ENCODE peak calls at places on chromosomes 2 and 18, in six cellular contexts. L, B, N, G, C and Z are unnamed samples.

GRCh38 chr2:119943058-119943457 is 69.8 kb upstream of the EPB41L5 start:
- DNase-seq in L (no peak), B (no peak), N (no peak), G (no peak), C (no peak), Z (no peak)

GRCh38 chr2:172965433-172965832 is 110.2 kb upstream of the MAP3K20 start:
- DNase-seq in L (no peak), B (no peak), N (no peak), G (no peak), C (no peak), Z (no peak)

GRCh38 chr2:132420776-132421175 is 4.2 kb downstream of the GPR39 start:
- DNase-seq in L (no peak), B (no peak), N (no peak), G (no peak), C (no peak), Z (no peak)

GRCh38 chr2:7427293-7428060 is 510.3 kb downstream of the RNF144A start:
- DNase-seq in L (peak), B (no peak), N (peak), G (peak), C (no peak), Z (no peak)

GRCh38 chr2:101251844-101252407 is 760 bp upstream of the CNOT11 start:
- DNase-seq in L (peak), B (no peak), N (peak), G (peak), C (no peak), Z (no peak)

GRCh38 chr2:207239754-207240494 is 74.2 kb upstream of the KLF7 start:
- DNase-seq in L (no peak), B (no peak), N (no peak), G (no peak), C (no peak), Z (no peak)

GRCh38 chr18:62379051-62379450 is 53.9 kb downstream of the TNFRSF11A start:
- DNase-seq in L (no peak), B (no peak), N (no peak), G (no peak), C (no peak), Z (no peak)

GRCh38 chr18:6504605-6505510 is 90.1 kb upstream of the L3MBTL4 start:
- DNase-seq in L (no peak), B (no peak), N (no peak), G (no peak), C (no peak), Z (no peak)

GRCh38 chr18:62157843-62158242 is 29.0 kb downstream of the PIGN start:
- DNase-seq in L (no peak), B (no peak), N (no peak), G (no peak), C (no peak), Z (no peak)

GRCh38 chr2:136255648-136256461 is 137.9 kb upstream of the CXCR4 start:
- DNase-seq in L (no peak), B (no peak), N (no peak), G (no peak), C (no peak), Z (no peak)

GRCh38 chr18:56888978-56889377 is 237.8 kb downstream of the WDR7 start:
- DNase-seq in L (no peak), B (no peak), N (no peak), G (no peak), C (no peak), Z (no peak)

GRCh38 chr2:45946023-45946422 is 294.5 kb downstream of the PRKCE start:
- DNase-seq in L (no peak), B (no peak), N (no peak), G (no peak), C (no peak), Z (no peak)

GRCh38 chr2:197179744-197180498 is 130.7 kb downstream of the ANKRD44 start:
- DNase-seq in L (no peak), B (no peak), N (peak), G (no peak), C (no peak), Z (peak)

GRCh38 chr2:73494031-73494430 is 108.4 kb downstream of the ALMS1 start:
- DNase-seq in L (no peak), B (no peak), N (no peak), G (no peak), C (no peak), Z (no peak)

GRCh38 chr2:218161639-218162038 is 5.1 kb downstream of the CXCR1 start:
- DNase-seq in L (no peak), B (no peak), N (no peak), G (no peak), C (no peak), Z (no peak)

GRCh38 chr2:130835766-130836015 is 1.0 kb upstream of the ARHGEF4 start:
- DNase-seq in L (no peak), B (no peak), N (no peak), G (no peak), C (no peak), Z (no peak)

GRCh38 chr2:128438586-128438985 is 119.9 kb upstream of the HS6ST1 start:
- DNase-seq in L (no peak), B (no peak), N (no peak), G (no peak), C (no peak), Z (no peak)

GRCh38 chr18:61901334-61901986 is 8.7 kb upstream of the RNF152 start:
- DNase-seq in L (peak), B (no peak), N (peak), G (peak), C (no peak), Z (peak)

GRCh38 chr18:25873833-25874232 is 216.6 kb downstream of the SS18 start:
- DNase-seq in L (no peak), B (no peak), N (no peak), G (no peak), C (no peak), Z (no peak)

GRCh38 chr2:166112193-166112605 is 15.6 kb downstream of the SCN1A start:
- DNase-seq in L (no peak), B (no peak), N (no peak), G (no peak), C (no peak), Z (no peak)

GRCh38 chr2:31859959-31860358 is 150.8 kb downstream of the MEMO1 start:
- DNase-seq in L (no peak), B (no peak), N (no peak), G (no peak), C (no peak), Z (no peak)

GRCh38 chr18:66005831-66006588 is 255.2 kb downstream of the CDH7 start:
- DNase-seq in L (no peak), B (no peak), N (no peak), G (no peak), C (no peak), Z (no peak)

GRCh38 chr2:62114564-62114963 is 81.4 kb upstream of the B3GNT2 start:
- DNase-seq in L (no peak), B (no peak), N (no peak), G (peak), C (no peak), Z (peak)

GRCh38 chr2:88199912-88200682 is 30.0 kb downstream of the THNSL2 start:
- DNase-seq in L (no peak), B (no peak), N (peak), G (peak), C (peak), Z (peak)

GRCh38 chr2:135676031-135676430 is 65.6 kb upstream of the UBXN4 start:
- DNase-seq in L (no peak), B (no peak), N (no peak), G (no peak), C (no peak), Z (no peak)

GRCh38 chr2:177604291-177605065 is 211.9 kb downstream of the AGPS start:
- DNase-seq in L (peak), B (no peak), N (peak), G (peak), C (peak), Z (no peak)

GRCh38 chr2:62705859-62706720 is 577 bp downstream of the EHBP1 start:
- DNase-seq in L (peak), B (no peak), N (peak), G (peak), C (peak), Z (peak)

GRCh38 chr2:29618024-29618423 is 303.4 kb downstream of the ALK start:
- DNase-seq in L (no peak), B (no peak), N (no peak), G (no peak), C (no peak), Z (no peak)

GRCh38 chr18:79380816-79381806 is 14.6 kb upstream of the NFATC1 start:
- DNase-seq in L (peak), B (no peak), N (peak), G (peak), C (peak), Z (peak)

GRCh38 chr2:25322313-25322712 is 19.4 kb downstream of the DNMT3A start:
- DNase-seq in L (no peak), B (no peak), N (no peak), G (no peak), C (no peak), Z (peak)

GRCh38 chr2:85258194-85258605 is 69.6 kb downstream of the TGOLN2 start:
- DNase-seq in L (no peak), B (no peak), N (no peak), G (no peak), C (no peak), Z (no peak)

GRCh38 chr2:65299246-65299645 is 71.6 kb downstream of the ACTR2 start:
- DNase-seq in L (no peak), B (no peak), N (no peak), G (no peak), C (no peak), Z (no peak)